ENCODE peak calls at places on chromosomes 13 and 19, in ten cellular contexts. One of them, this sample, is unnamed. For H3K36me3 and H3K27me3, the result is how much of the 10 kb centered on the place peaks cover.

GRCh38 chr13:50144473-50145160 is 129.4 kb downstream of the KCNRG start:
- DNase-seq in left ventricle myocardium inferior: no peak
- DNase-seq in body of pancreas: no peak
- DNase-seq in heart right ventricle: no peak
- DNase-seq in aorta: no peak
- DNase-seq in CD8-positive, alpha-beta memory T cell: no peak
- DNase-seq in pancreas: no peak
- DNase-seq in CD8-positive, alpha-beta T cell: no peak
- DNase-seq in upper lobe of left lung: no peak
- DNase-seq in PC-9: no peak
- DNase-seq in this sample: no peak

GRCh38 chr13:109790951-109791605 is 4.7 kb upstream of the IRS2 start:
- DNase-seq in left ventricle myocardium inferior: no peak
- DNase-seq in body of pancreas: peak
- DNase-seq in heart right ventricle: no peak
- DNase-seq in aorta: no peak
- DNase-seq in CD8-positive, alpha-beta memory T cell: peak
- DNase-seq in pancreas: peak
- DNase-seq in CD8-positive, alpha-beta T cell: peak
- DNase-seq in upper lobe of left lung: no peak
- DNase-seq in PC-9: peak
- DNase-seq in this sample: peak

GRCh38 chr19:54390942-54391577 is 24.2 kb upstream of the TTYH1 start:
- DNase-seq in left ventricle myocardium inferior: no peak
- DNase-seq in body of pancreas: peak
- DNase-seq in heart right ventricle: no peak
- DNase-seq in aorta: no peak
- DNase-seq in CD8-positive, alpha-beta memory T cell: peak
- DNase-seq in pancreas: peak
- DNase-seq in CD8-positive, alpha-beta T cell: peak
- DNase-seq in upper lobe of left lung: peak
- DNase-seq in PC-9: peak
- DNase-seq in this sample: peak

GRCh38 chr19:32022946-32023832 is 322.2 kb upstream of the ZNF507 start:
- DNase-seq in left ventricle myocardium inferior: no peak
- DNase-seq in body of pancreas: no peak
- DNase-seq in heart right ventricle: no peak
- DNase-seq in aorta: no peak
- DNase-seq in CD8-positive, alpha-beta memory T cell: no peak
- DNase-seq in pancreas: no peak
- DNase-seq in CD8-positive, alpha-beta T cell: no peak
- DNase-seq in upper lobe of left lung: no peak
- DNase-seq in PC-9: no peak
- DNase-seq in this sample: no peak

GRCh38 chr19:31946491-31946890 is 398.9 kb upstream of the ZNF507 start:
- DNase-seq in left ventricle myocardium inferior: no peak
- DNase-seq in body of pancreas: no peak
- DNase-seq in heart right ventricle: peak
- DNase-seq in aorta: no peak
- DNase-seq in CD8-positive, alpha-beta memory T cell: no peak
- DNase-seq in pancreas: no peak
- DNase-seq in CD8-positive, alpha-beta T cell: no peak
- DNase-seq in upper lobe of left lung: no peak
- DNase-seq in PC-9: no peak
- DNase-seq in this sample: no peak

GRCh38 chr13:26476111-26476743 is 81.3 kb upstream of the WASF3 start:
- DNase-seq in left ventricle myocardium inferior: peak
- DNase-seq in body of pancreas: no peak
- DNase-seq in heart right ventricle: no peak
- DNase-seq in aorta: peak
- DNase-seq in CD8-positive, alpha-beta memory T cell: no peak
- DNase-seq in pancreas: no peak
- DNase-seq in CD8-positive, alpha-beta T cell: no peak
- DNase-seq in upper lobe of left lung: no peak
- DNase-seq in PC-9: no peak
- DNase-seq in this sample: peak

GRCh38 chr13:63336549-63336948 is 1920.9 kb upstream of the PCDH20 start:
- DNase-seq in left ventricle myocardium inferior: no peak
- DNase-seq in body of pancreas: no peak
- DNase-seq in heart right ventricle: no peak
- DNase-seq in aorta: no peak
- DNase-seq in CD8-positive, alpha-beta memory T cell: no peak
- DNase-seq in pancreas: no peak
- DNase-seq in CD8-positive, alpha-beta T cell: no peak
- DNase-seq in upper lobe of left lung: no peak
- DNase-seq in PC-9: no peak
- DNase-seq in this sample: no peak

GRCh38 chr19:43642531-43642930 is 2.9 kb upstream of the CADM4 start:
- DNase-seq in left ventricle myocardium inferior: no peak
- DNase-seq in body of pancreas: no peak
- DNase-seq in heart right ventricle: no peak
- DNase-seq in aorta: no peak
- DNase-seq in CD8-positive, alpha-beta memory T cell: no peak
- DNase-seq in pancreas: no peak
- DNase-seq in CD8-positive, alpha-beta T cell: no peak
- DNase-seq in upper lobe of left lung: no peak
- DNase-seq in PC-9: no peak
- DNase-seq in this sample: no peak

GRCh38 chr13:21060827-21061076 is 634 bp downstream of the LATS2 start:
- DNase-seq in left ventricle myocardium inferior: peak
- DNase-seq in body of pancreas: no peak
- DNase-seq in heart right ventricle: peak
- DNase-seq in aorta: peak
- DNase-seq in CD8-positive, alpha-beta memory T cell: no peak
- DNase-seq in pancreas: no peak
- DNase-seq in CD8-positive, alpha-beta T cell: no peak
- DNase-seq in upper lobe of left lung: peak
- DNase-seq in PC-9: no peak
- DNase-seq in this sample: no peak

GRCh38 chr13:41017153-41017552 is 2.0 kb downstream of the ELF1 start:
- DNase-seq in left ventricle myocardium inferior: no peak
- DNase-seq in body of pancreas: peak
- DNase-seq in heart right ventricle: no peak
- DNase-seq in aorta: no peak
- DNase-seq in CD8-positive, alpha-beta memory T cell: no peak
- DNase-seq in pancreas: peak
- DNase-seq in CD8-positive, alpha-beta T cell: no peak
- DNase-seq in upper lobe of left lung: peak
- DNase-seq in PC-9: no peak
- DNase-seq in this sample: no peak

GRCh38 chr19:18789883-18790565 is 1.1 kb downstream of the COMP start:
- DNase-seq in left ventricle myocardium inferior: no peak
- DNase-seq in body of pancreas: peak
- DNase-seq in heart right ventricle: no peak
- DNase-seq in aorta: peak
- DNase-seq in CD8-positive, alpha-beta memory T cell: no peak
- DNase-seq in pancreas: no peak
- DNase-seq in CD8-positive, alpha-beta T cell: no peak
- DNase-seq in upper lobe of left lung: no peak
- DNase-seq in PC-9: no peak
- DNase-seq in this sample: peak

GRCh38 chr19:4081441-4082129 is 14.9 kb upstream of the ZBTB7A start:
- DNase-seq in left ventricle myocardium inferior: no peak
- DNase-seq in body of pancreas: no peak
- DNase-seq in heart right ventricle: no peak
- DNase-seq in aorta: no peak
- DNase-seq in CD8-positive, alpha-beta memory T cell: no peak
- DNase-seq in pancreas: no peak
- DNase-seq in CD8-positive, alpha-beta T cell: no peak
- DNase-seq in upper lobe of left lung: no peak
- DNase-seq in PC-9: no peak
- DNase-seq in this sample: no peak

GRCh38 chr19:4086336-4086953 is 19.7 kb upstream of the ZBTB7A start:
- DNase-seq in left ventricle myocardium inferior: no peak
- DNase-seq in body of pancreas: no peak
- DNase-seq in heart right ventricle: no peak
- DNase-seq in aorta: peak
- DNase-seq in CD8-positive, alpha-beta memory T cell: no peak
- DNase-seq in pancreas: no peak
- DNase-seq in CD8-positive, alpha-beta T cell: no peak
- DNase-seq in upper lobe of left lung: no peak
- DNase-seq in PC-9: peak
- DNase-seq in this sample: no peak

GRCh38 chr19:4082172-4082571 is 15.5 kb upstream of the ZBTB7A start:
- DNase-seq in left ventricle myocardium inferior: no peak
- DNase-seq in body of pancreas: no peak
- DNase-seq in heart right ventricle: no peak
- DNase-seq in aorta: peak
- DNase-seq in CD8-positive, alpha-beta memory T cell: no peak
- DNase-seq in pancreas: no peak
- DNase-seq in CD8-positive, alpha-beta T cell: no peak
- DNase-seq in upper lobe of left lung: no peak
- DNase-seq in PC-9: no peak
- DNase-seq in this sample: no peak

GRCh38 chr19:4084547-4084877 is 17.8 kb upstream of the ZBTB7A start:
- DNase-seq in left ventricle myocardium inferior: no peak
- DNase-seq in body of pancreas: no peak
- DNase-seq in heart right ventricle: no peak
- DNase-seq in aorta: no peak
- DNase-seq in CD8-positive, alpha-beta memory T cell: no peak
- DNase-seq in pancreas: no peak
- DNase-seq in CD8-positive, alpha-beta T cell: no peak
- DNase-seq in upper lobe of left lung: no peak
- DNase-seq in PC-9: no peak
- DNase-seq in this sample: no peak

DNA sequence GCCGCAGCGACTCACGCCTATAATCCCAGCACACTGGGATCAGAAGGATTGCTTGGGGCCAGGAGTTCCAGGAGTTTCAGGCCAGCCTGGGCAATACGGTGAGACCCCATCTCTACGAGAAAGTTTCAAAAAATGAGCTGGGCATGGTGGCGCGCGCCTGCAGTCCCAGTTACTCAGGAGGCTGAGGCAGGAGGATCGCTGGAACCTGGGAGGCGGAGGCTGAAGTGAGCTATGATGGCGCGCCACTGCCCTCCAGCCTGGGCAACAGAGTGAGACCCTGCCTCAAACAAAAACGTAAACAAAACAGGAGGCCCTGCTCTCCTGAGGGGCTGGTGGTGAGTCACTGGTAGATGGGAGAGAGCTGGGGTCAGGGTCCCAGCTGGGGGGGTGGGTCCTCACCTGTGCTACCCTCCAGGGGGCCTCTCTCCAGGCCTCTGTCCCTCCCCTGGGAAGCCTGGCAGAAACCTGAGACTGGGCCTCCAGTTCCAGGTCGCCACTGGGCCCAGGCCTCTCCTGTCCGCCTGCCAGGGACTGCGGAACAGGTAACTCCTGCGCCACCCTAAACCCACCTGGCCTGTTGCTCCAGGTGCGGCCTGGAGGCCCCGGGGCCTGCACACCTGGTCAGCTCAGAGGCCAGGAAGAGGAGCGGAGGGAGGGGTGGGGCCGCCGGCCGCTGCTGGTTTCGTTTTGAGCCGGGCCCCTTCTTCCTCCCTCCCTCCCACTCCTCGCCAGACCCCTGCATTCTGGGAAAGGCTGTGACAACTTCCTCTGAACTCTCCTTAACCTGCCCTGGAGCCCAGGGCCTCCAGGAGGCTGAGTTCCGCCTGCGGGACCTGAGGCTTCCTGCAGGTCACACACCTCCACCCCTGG is 17.2 kb upstream of the ZBTB7A start:
- DNase-seq in left ventricle myocardium inferior: no peak
- DNase-seq in body of pancreas: no peak
- DNase-seq in heart right ventricle: no peak
- DNase-seq in aorta: no peak
- DNase-seq in CD8-positive, alpha-beta memory T cell: peak
- DNase-seq in pancreas: no peak
- DNase-seq in CD8-positive, alpha-beta T cell: peak
- DNase-seq in upper lobe of left lung: peak
- DNase-seq in PC-9: peak
- DNase-seq in this sample: peak
- H3K4me3 ChIP-seq in left ventricle myocardium inferior: peak
- H3K4me3 ChIP-seq in body of pancreas: no peak
- H3K4me3 ChIP-seq in heart right ventricle: peak
- H3K4me3 ChIP-seq in aorta: no peak
- H3K4me3 ChIP-seq in CD8-positive, alpha-beta memory T cell: peak
- H3K4me3 ChIP-seq in pancreas: no peak
- H3K4me3 ChIP-seq in CD8-positive, alpha-beta T cell: peak
- H3K4me3 ChIP-seq in upper lobe of left lung: peak
- H3K4me3 ChIP-seq in PC-9: peak
- H3K4me3 ChIP-seq in this sample: no peak

GRCh38 chr19:2340496-2341246 is 12.2 kb downstream of the SPPL2B start:
- DNase-seq in left ventricle myocardium inferior: no peak
- DNase-seq in body of pancreas: no peak
- DNase-seq in heart right ventricle: no peak
- DNase-seq in aorta: no peak
- DNase-seq in CD8-positive, alpha-beta memory T cell: no peak
- DNase-seq in pancreas: no peak
- DNase-seq in CD8-positive, alpha-beta T cell: no peak
- DNase-seq in upper lobe of left lung: no peak
- DNase-seq in PC-9: no peak
- DNase-seq in this sample: no peak
- H3K36me3 ChIP-seq in left ventricle myocardium inferior: half or more
- H3K36me3 ChIP-seq in body of pancreas: under half
- H3K36me3 ChIP-seq in heart right ventricle: under half
- H3K36me3 ChIP-seq in aorta: under half
- H3K36me3 ChIP-seq in CD8-positive, alpha-beta memory T cell: under half
- H3K36me3 ChIP-seq in pancreas: under half
- H3K36me3 ChIP-seq in CD8-positive, alpha-beta T cell: under half
- H3K36me3 ChIP-seq in upper lobe of left lung: half or more
- H3K36me3 ChIP-seq in PC-9: under half
- H3K36me3 ChIP-seq in this sample: under half

DNA sequence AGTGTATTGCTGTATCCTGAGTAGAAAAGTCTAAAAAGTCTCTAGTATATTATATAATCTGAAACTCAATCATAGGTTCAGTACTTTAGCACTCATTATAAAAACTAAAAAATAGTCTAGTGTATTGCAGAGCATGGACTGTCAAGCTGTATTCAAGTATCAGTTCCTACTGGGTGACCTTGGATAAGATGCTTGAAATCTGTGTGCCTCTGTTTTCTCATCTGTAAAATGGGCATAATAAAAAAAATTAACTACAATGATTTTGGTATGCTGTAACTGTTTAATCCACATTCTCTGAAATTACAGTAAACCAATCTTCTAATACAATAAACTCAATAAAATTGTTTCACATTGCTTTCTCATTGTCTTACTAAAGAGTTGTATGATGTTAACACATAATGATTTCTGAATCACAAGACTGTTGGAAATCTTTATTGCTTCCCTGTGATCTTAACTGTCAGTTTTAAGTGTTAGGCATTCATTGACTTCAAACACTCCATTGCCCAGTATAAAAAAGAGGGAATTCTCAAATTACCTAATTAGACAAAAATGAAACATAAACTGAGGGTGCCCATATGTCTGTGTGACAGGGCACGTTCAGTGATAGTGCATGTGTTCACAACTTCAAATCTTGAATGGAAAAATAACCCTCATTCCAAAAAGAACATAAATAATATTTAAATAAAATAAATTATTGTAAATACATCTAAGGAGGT is 2.2 kb downstream of the STARD13 start:
- DNase-seq in left ventricle myocardium inferior: no peak
- DNase-seq in body of pancreas: no peak
- DNase-seq in heart right ventricle: no peak
- DNase-seq in aorta: no peak
- DNase-seq in CD8-positive, alpha-beta memory T cell: no peak
- DNase-seq in pancreas: no peak
- DNase-seq in CD8-positive, alpha-beta T cell: no peak
- DNase-seq in upper lobe of left lung: no peak
- DNase-seq in PC-9: no peak
- DNase-seq in this sample: no peak
- H3K27me3 ChIP-seq in left ventricle myocardium inferior: under half
- H3K27me3 ChIP-seq in body of pancreas: under half
- H3K27me3 ChIP-seq in heart right ventricle: under half
- H3K27me3 ChIP-seq in aorta: under half
- H3K27me3 ChIP-seq in CD8-positive, alpha-beta memory T cell: under half
- H3K27me3 ChIP-seq in pancreas: under half
- H3K27me3 ChIP-seq in CD8-positive, alpha-beta T cell: under half
- H3K27me3 ChIP-seq in upper lobe of left lung: under half
- H3K27me3 ChIP-seq in PC-9: under half
- H3K27me3 ChIP-seq in this sample: under half

GRCh38 chr19:1649706-1650626 is 2.4 kb downstream of the TCF3 start:
- DNase-seq in left ventricle myocardium inferior: no peak
- DNase-seq in body of pancreas: no peak
- DNase-seq in heart right ventricle: no peak
- DNase-seq in aorta: no peak
- DNase-seq in CD8-positive, alpha-beta memory T cell: no peak
- DNase-seq in pancreas: peak
- DNase-seq in CD8-positive, alpha-beta T cell: no peak
- DNase-seq in upper lobe of left lung: no peak
- DNase-seq in PC-9: no peak
- DNase-seq in this sample: no peak
- H3K4me3 ChIP-seq in left ventricle myocardium inferior: peak
- H3K4me3 ChIP-seq in body of pancreas: no peak
- H3K4me3 ChIP-seq in heart right ventricle: no peak
- H3K4me3 ChIP-seq in aorta: no peak
- H3K4me3 ChIP-seq in CD8-positive, alpha-beta memory T cell: no peak
- H3K4me3 ChIP-seq in pancreas: no peak
- H3K4me3 ChIP-seq in CD8-positive, alpha-beta T cell: peak
- H3K4me3 ChIP-seq in upper lobe of left lung: no peak
- H3K4me3 ChIP-seq in PC-9: no peak
- H3K4me3 ChIP-seq in this sample: peak

This sample was measured in H7.